ENCODE peak calls at places on chromosomes 1 and 21, in seven cellular contexts. One of them, this sample, is unnamed.

GRCh38 chr21:25369524-25370300 is 237.6 kb downstream of the MRPL39 start:
- DNase-seq in PC-9: no peak
- DNase-seq in HL-60: no peak
- DNase-seq in right lobe of liver: no peak
- DNase-seq in ovary: no peak
- DNase-seq in tibial artery: no peak
- DNase-seq in sigmoid colon: no peak
- DNase-seq in this sample: no peak

GRCh38 chr21:46297311-46298082 is 11.4 kb downstream of the YBEY start:
- DNase-seq in ovary: no peak
- DNase-seq in sigmoid colon: no peak
- DNase-seq in tibial artery: no peak
- DNase-seq in right lobe of liver: peak; percentile 39
- DNase-seq in HL-60: no peak
- DNase-seq in PC-9: no peak
- DNase-seq in this sample: no peak

GRCh38 chr1:120178799-120179419 is 2.6 kb upstream of the SEC22B start:
- DNase-seq in HL-60: no peak
- DNase-seq in ovary: no peak
- DNase-seq in tibial artery: no peak
- DNase-seq in sigmoid colon: no peak
- DNase-seq in PC-9: no peak
- DNase-seq in right lobe of liver: no peak
- DNase-seq in this sample: peak; percentile 4

GRCh38 chr1:209875510-209875909 is 47.7 kb downstream of the UTP25 start:
- DNase-seq in right lobe of liver: no peak
- DNase-seq in ovary: no peak
- DNase-seq in sigmoid colon: no peak
- DNase-seq in PC-9: no peak
- DNase-seq in HL-60: no peak
- DNase-seq in tibial artery: no peak
- DNase-seq in this sample: no peak

GRCh38 chr1:89971600-89971999 is 23.3 kb upstream of the ZNF326 start:
- DNase-seq in sigmoid colon: no peak
- DNase-seq in HL-60: no peak
- DNase-seq in PC-9: peak; percentile 77
- DNase-seq in tibial artery: no peak
- DNase-seq in ovary: no peak
- DNase-seq in right lobe of liver: no peak
- DNase-seq in this sample: no peak

GRCh38 chr1:47839460-47839760 is 157.8 kb downstream of the TRABD2B start:
- DNase-seq in HL-60: no peak
- DNase-seq in PC-9: no peak
- DNase-seq in right lobe of liver: no peak
- DNase-seq in sigmoid colon: peak; percentile 33
- DNase-seq in ovary: no peak
- DNase-seq in tibial artery: no peak
- DNase-seq in this sample: no peak

GRCh38 chr1:100494393-100495084 is 43.4 kb upstream of the GPR88 start:
- DNase-seq in ovary: no peak
- DNase-seq in HL-60: no peak
- DNase-seq in tibial artery: no peak
- DNase-seq in right lobe of liver: no peak
- DNase-seq in sigmoid colon: no peak
- DNase-seq in PC-9: no peak
- DNase-seq in this sample: no peak

GRCh38 chr1:212721388-212722247 is 22.0 kb upstream of the BATF3 start:
- DNase-seq in ovary: no peak
- DNase-seq in right lobe of liver: peak; percentile 33
- DNase-seq in PC-9: peak; percentile 89
- DNase-seq in sigmoid colon: no peak
- DNase-seq in tibial artery: no peak
- DNase-seq in HL-60: no peak
- DNase-seq in this sample: no peak

GRCh38 chr1:64598100-64598571 is 128.2 kb downstream of the CACHD1 start:
- DNase-seq in tibial artery: no peak
- DNase-seq in HL-60: no peak
- DNase-seq in ovary: no peak
- DNase-seq in right lobe of liver: no peak
- DNase-seq in sigmoid colon: no peak
- DNase-seq in PC-9: peak; percentile 93
- DNase-seq in this sample: no peak

GRCh38 chr1:66351913-66352312 is 182.0 kb upstream of the SGIP1 start:
- DNase-seq in right lobe of liver: no peak
- DNase-seq in HL-60: no peak
- DNase-seq in PC-9: no peak
- DNase-seq in sigmoid colon: no peak
- DNase-seq in ovary: no peak
- DNase-seq in tibial artery: no peak
- DNase-seq in this sample: no peak

GRCh38 chr1:36486436-36487335 is 4.0 kb upstream of the CSF3R start:
- DNase-seq in ovary: peak; percentile 57
- DNase-seq in tibial artery: peak; percentile 57
- DNase-seq in HL-60: peak; percentile 99
- DNase-seq in PC-9: peak; percentile 97
- DNase-seq in sigmoid colon: peak; percentile 77
- DNase-seq in right lobe of liver: peak; percentile 89
- DNase-seq in this sample: no peak

GRCh38 chr1:152497273-152497672 is 13.3 kb upstream of the LCE5A start:
- DNase-seq in right lobe of liver: no peak
- DNase-seq in sigmoid colon: no peak
- DNase-seq in PC-9: no peak
- DNase-seq in HL-60: no peak
- DNase-seq in ovary: no peak
- DNase-seq in tibial artery: no peak
- DNase-seq in this sample: no peak

GRCh38 chr1:96722161-96722908 is 751 bp downstream of the PTBP2 start:
- DNase-seq in ovary: peak; percentile 74
- DNase-seq in HL-60: no peak
- DNase-seq in right lobe of liver: peak; percentile 73
- DNase-seq in PC-9: no peak
- DNase-seq in sigmoid colon: peak; percentile 82
- DNase-seq in tibial artery: peak; percentile 47
- DNase-seq in this sample: no peak

GRCh38 chr21:37393030-37393429 is 26.5 kb downstream of the DYRK1A start:
- DNase-seq in HL-60: no peak
- DNase-seq in right lobe of liver: no peak
- DNase-seq in tibial artery: no peak
- DNase-seq in PC-9: no peak
- DNase-seq in ovary: no peak
- DNase-seq in sigmoid colon: no peak
- DNase-seq in this sample: no peak

GRCh38 chr1:216457356-216457755 is 34.1 kb upstream of the USH2A start:
- DNase-seq in PC-9: no peak
- DNase-seq in tibial artery: no peak
- DNase-seq in HL-60: no peak
- DNase-seq in right lobe of liver: no peak
- DNase-seq in sigmoid colon: no peak
- DNase-seq in ovary: no peak
- DNase-seq in this sample: no peak

GRCh38 chr1:180116964-180117763 is 37.5 kb upstream of the QSOX1 start:
- DNase-seq in ovary: no peak
- DNase-seq in PC-9: peak; percentile 73
- DNase-seq in sigmoid colon: no peak
- DNase-seq in tibial artery: no peak
- DNase-seq in HL-60: peak; percentile 50
- DNase-seq in right lobe of liver: no peak
- DNase-seq in this sample: no peak

GRCh38 chr1:41537257-41537656 is 52.8 kb upstream of the EDN2 start:
- DNase-seq in sigmoid colon: peak; percentile 29
- DNase-seq in right lobe of liver: no peak
- DNase-seq in ovary: no peak
- DNase-seq in tibial artery: peak; percentile 18
- DNase-seq in HL-60: no peak
- DNase-seq in PC-9: no peak
- DNase-seq in this sample: no peak

GRCh38 chr21:42564561-42564971 is 50.9 kb downstream of the SLC37A1 start:
- DNase-seq in sigmoid colon: peak; percentile 44
- DNase-seq in tibial artery: peak; percentile 15
- DNase-seq in right lobe of liver: no peak
- DNase-seq in PC-9: no peak
- DNase-seq in ovary: no peak
- DNase-seq in HL-60: no peak
- DNase-seq in this sample: no peak

GRCh38 chr1:109425391-109425790 is 857 bp downstream of the PSMA5 start:
- DNase-seq in tibial artery: no peak
- DNase-seq in sigmoid colon: no peak
- DNase-seq in HL-60: no peak
- DNase-seq in PC-9: no peak
- DNase-seq in ovary: no peak
- DNase-seq in right lobe of liver: no peak
- DNase-seq in this sample: peak; percentile 71

GRCh38 chr1:26357121-26357602 is 3.2 kb upstream of the CRYBG2 start:
- DNase-seq in ovary: no peak
- DNase-seq in tibial artery: no peak
- DNase-seq in PC-9: peak; percentile 91
- DNase-seq in right lobe of liver: no peak
- DNase-seq in sigmoid colon: no peak
- DNase-seq in HL-60: no peak
- DNase-seq in this sample: no peak

GRCh38 chr1:198845851-198846250 is 207.0 kb downstream of the PTPRC start:
- DNase-seq in HL-60: no peak
- DNase-seq in right lobe of liver: no peak
- DNase-seq in ovary: no peak
- DNase-seq in tibial artery: no peak
- DNase-seq in sigmoid colon: no peak
- DNase-seq in PC-9: no peak
- DNase-seq in this sample: no peak

GRCh38 chr1:236051107-236051885 is 13.6 kb downstream of the NID1 start:
- DNase-seq in ovary: no peak
- DNase-seq in sigmoid colon: no peak
- DNase-seq in tibial artery: no peak
- DNase-seq in HL-60: no peak
- DNase-seq in PC-9: no peak
- DNase-seq in right lobe of liver: no peak
- DNase-seq in this sample: no peak

GRCh38 chr1:178530520-178530919 is 17.6 kb downstream of the TEX35 start:
- DNase-seq in ovary: no peak
- DNase-seq in sigmoid colon: peak; percentile 12
- DNase-seq in HL-60: no peak
- DNase-seq in right lobe of liver: no peak
- DNase-seq in PC-9: peak; percentile 61
- DNase-seq in tibial artery: peak; percentile 3
- DNase-seq in this sample: no peak

GRCh38 chr1:178528963-178529355 is 16.1 kb downstream of the TEX35 start:
- DNase-seq in right lobe of liver: no peak
- DNase-seq in PC-9: no peak
- DNase-seq in sigmoid colon: no peak
- DNase-seq in tibial artery: no peak
- DNase-seq in HL-60: no peak
- DNase-seq in ovary: no peak
- DNase-seq in this sample: no peak

GRCh38 chr1:178528219-178528962 is 15.5 kb downstream of the TEX35 start:
- DNase-seq in HL-60: no peak
- DNase-seq in right lobe of liver: no peak
- DNase-seq in ovary: no peak
- DNase-seq in PC-9: no peak
- DNase-seq in sigmoid colon: peak; percentile 45
- DNase-seq in tibial artery: peak; percentile 13
- DNase-seq in this sample: no peak

GRCh38 chr1:178530037-178530402 is 17.1 kb downstream of the TEX35 start:
- DNase-seq in right lobe of liver: peak; percentile 68
- DNase-seq in ovary: no peak
- DNase-seq in sigmoid colon: peak; percentile 44
- DNase-seq in tibial artery: peak; percentile 16
- DNase-seq in HL-60: no peak
- DNase-seq in PC-9: peak; percentile 96
- DNase-seq in this sample: no peak

GRCh38 chr1:178529364-178530036 is 16.6 kb downstream of the TEX35 start:
- DNase-seq in tibial artery: peak; percentile 9
- DNase-seq in PC-9: no peak
- DNase-seq in sigmoid colon: peak; percentile 44
- DNase-seq in right lobe of liver: peak; percentile 87
- DNase-seq in ovary: no peak
- DNase-seq in HL-60: no peak
- DNase-seq in this sample: no peak
- TF ChIP-seq CTCF in tibial artery: no peak
- TF ChIP-seq CTCF in PC-9: no peak
- TF ChIP-seq CTCF in sigmoid colon: no peak
- TF ChIP-seq CTCF in right lobe of liver: peak; percentile 43
- TF ChIP-seq CTCF in ovary: no peak
- TF ChIP-seq CTCF in HL-60: no peak
- TF ChIP-seq CTCF in this sample: no peak

GRCh38 chr1:147515046-147515869 is 26.0 kb upstream of the BCL9 start:
- DNase-seq in sigmoid colon: no peak
- DNase-seq in tibial artery: no peak
- DNase-seq in HL-60: no peak
- DNase-seq in ovary: no peak
- DNase-seq in PC-9: peak; percentile 99
- DNase-seq in right lobe of liver: no peak
- DNase-seq in this sample: no peak
- TF ChIP-seq CTCF in sigmoid colon: no peak
- TF ChIP-seq CTCF in tibial artery: no peak
- TF ChIP-seq CTCF in HL-60: no peak
- TF ChIP-seq CTCF in ovary: no peak
- TF ChIP-seq CTCF in PC-9: peak; percentile 64
- TF ChIP-seq CTCF in right lobe of liver: peak; percentile 43
- TF ChIP-seq CTCF in this sample: no peak

GRCh38 chr1:29341936-29342335 is 105.6 kb downstream of the PTPRU start:
- DNase-seq in PC-9: no peak
- DNase-seq in HL-60: no peak
- DNase-seq in tibial artery: no peak
- DNase-seq in ovary: no peak
- DNase-seq in right lobe of liver: no peak
- DNase-seq in sigmoid colon: no peak
- DNase-seq in this sample: no peak
- TF ChIP-seq CTCF in PC-9: no peak
- TF ChIP-seq CTCF in HL-60: no peak
- TF ChIP-seq CTCF in tibial artery: no peak
- TF ChIP-seq CTCF in ovary: no peak
- TF ChIP-seq CTCF in right lobe of liver: peak; percentile 18
- TF ChIP-seq CTCF in sigmoid colon: no peak
- TF ChIP-seq CTCF in this sample: no peak

GRCh38 chr1:10773376-10773775 is 23.1 kb downstream of the CASZ1 start:
- DNase-seq in PC-9: no peak
- DNase-seq in ovary: no peak
- DNase-seq in right lobe of liver: no peak
- DNase-seq in HL-60: no peak
- DNase-seq in tibial artery: no peak
- DNase-seq in sigmoid colon: no peak
- DNase-seq in this sample: no peak

GRCh38 chr1:10772711-10773110 is 23.7 kb downstream of the CASZ1 start:
- DNase-seq in ovary: no peak
- DNase-seq in PC-9: no peak
- DNase-seq in sigmoid colon: no peak
- DNase-seq in right lobe of liver: no peak
- DNase-seq in HL-60: no peak
- DNase-seq in tibial artery: no peak
- DNase-seq in this sample: no peak

GRCh38 chr1:10774615-10775310 is 21.7 kb downstream of the CASZ1 start:
- DNase-seq in ovary: no peak
- DNase-seq in right lobe of liver: peak; percentile 9
- DNase-seq in HL-60: no peak
- DNase-seq in tibial artery: no peak
- DNase-seq in PC-9: no peak
- DNase-seq in sigmoid colon: no peak
- DNase-seq in this sample: no peak

GRCh38 chr1:10771789-10772188 is 24.7 kb downstream of the CASZ1 start:
- DNase-seq in ovary: no peak
- DNase-seq in PC-9: no peak
- DNase-seq in tibial artery: no peak
- DNase-seq in sigmoid colon: no peak
- DNase-seq in right lobe of liver: no peak
- DNase-seq in HL-60: no peak
- DNase-seq in this sample: no peak

GRCh38 chr1:10773851-10774614 is 22.4 kb downstream of the CASZ1 start:
- DNase-seq in ovary: no peak
- DNase-seq in right lobe of liver: peak; percentile 21
- DNase-seq in PC-9: no peak
- DNase-seq in tibial artery: no peak
- DNase-seq in sigmoid colon: no peak
- DNase-seq in HL-60: no peak
- DNase-seq in this sample: no peak
- TF ChIP-seq CTCF in ovary: no peak
- TF ChIP-seq CTCF in right lobe of liver: no peak
- TF ChIP-seq CTCF in PC-9: no peak
- TF ChIP-seq CTCF in tibial artery: no peak
- TF ChIP-seq CTCF in sigmoid colon: no peak
- TF ChIP-seq CTCF in HL-60: no peak
- TF ChIP-seq CTCF in this sample: no peak

This sample was measured in GM13976.